ENCODE peak calls at places on chromosomes 11 and 22, in six cellular contexts. T is fibroblast of the aortic adventitia, Q is Caco-2, S is fibroblast of mammary gland, Y is tibial artery, Z is cardiac muscle cell. L is an unnamed sample.

GRCh38 chr11:102762414-102762813 is 18.0 kb downstream of the MMP10 start:
- DNase-seq in Q (no peak), Z (no peak), S (peak), Y (no peak), T (peak), L (no peak)

GRCh38 chr11:122362381-122362780 is 246.4 kb upstream of the BLID start:
- DNase-seq in Y (no peak), T (peak), Q (no peak), Z (no peak), S (no peak), L (no peak)

GRCh38 chr11:111602865-111603632 is 800 bp downstream of the SIK2 start:
- DNase-seq in T (peak), S (peak), Y (no peak), Q (peak), Z (peak), L (no peak)

GRCh38 chr22:43951966-43952365 is 3.3 kb upstream of the SAMM50 start:
- DNase-seq in T (no peak), S (no peak), Y (no peak), Z (no peak), Q (no peak), L (no peak)

GRCh38 chr11:81470446-81470845 is 1263.2 kb downstream of the FAM181B start:
- DNase-seq in Y (peak), S (no peak), T (no peak), Q (no peak), Z (no peak), L (peak)

GRCh38 chr22:42069801-42070516 is 653 bp downstream of the NAGA start:
- DNase-seq in S (no peak), Q (no peak), Y (no peak), Z (no peak), T (no peak), L (no peak)

GRCh38 chr11:78812513-78813293 is 238.0 kb upstream of the NARS2 start:
- DNase-seq in Z (peak), Q (no peak), T (no peak), S (no peak), Y (no peak), L (no peak)

GRCh38 chr11:66915046-66915832 is 42.9 kb downstream of the PC start:
- DNase-seq in S (no peak), T (no peak), Z (no peak), Q (no peak), Y (no peak), L (no peak)

GRCh38 chr11:119891392-119891791 is 162.4 kb upstream of the NECTIN1 start:
- DNase-seq in T (no peak), Y (no peak), Z (peak), S (no peak), Q (no peak), L (no peak)

GRCh38 chr11:124656759-124657627 is 16.5 kb downstream of the SIAE start:
- DNase-seq in Z (peak), T (no peak), S (no peak), Q (no peak), Y (no peak), L (peak)

GRCh38 chr11:108663154-108663877 is 1.6 kb upstream of the DDX10 start:
- DNase-seq in Q (no peak), Z (no peak), T (no peak), Y (no peak), S (no peak), L (no peak)

GRCh38 chr11:58832246-58832645 is 12.3 kb downstream of the GLYATL2 start:
- DNase-seq in Y (no peak), Q (no peak), T (peak), S (peak), Z (no peak), L (no peak)

GRCh38 chr11:86244522-86245368 is at the start of gene EED:
- DNase-seq in Y (peak), T (peak), S (peak), Q (peak), Z (peak), L (peak)

GRCh38 chr11:84714316-84714780 is 912.8 kb downstream of the DLG2 start:
- DNase-seq in Q (peak), Z (peak), S (peak), Y (no peak), T (peak), L (peak)

GRCh38 chr11:80136991-80137390 is 696.2 kb upstream of the TENM4 start:
- DNase-seq in Q (no peak), T (peak), S (no peak), Z (no peak), Y (no peak), L (no peak)

GRCh38 chr22:50621948-50622722 is 5.8 kb downstream of the ARSA start:
- DNase-seq in T (no peak), S (no peak), Q (no peak), Z (no peak), Y (no peak), L (peak)

GRCh38 chr11:46333129-46333947 is 13.9 kb upstream of the DGKZ start:
- DNase-seq in Y (no peak), Z (no peak), S (no peak), Q (no peak), T (no peak), L (no peak)

GRCh38 chr22:42217019-42217751 is 53.3 kb downstream of the TCF20 start:
- DNase-seq in T (no peak), Q (no peak), Y (no peak), Z (no peak), S (peak), L (no peak)

GRCh38 chr11:8038393-8038792 is 42.6 kb upstream of the TUB start:
- DNase-seq in S (no peak), Y (no peak), Q (no peak), T (no peak), Z (no peak), L (no peak)

GRCh38 chr11:113375402-113375801 is 12.2 kb upstream of the ANKK1 start:
- DNase-seq in T (no peak), S (no peak), Q (no peak), Y (no peak), Z (peak), L (no peak)

GRCh38 chr11:72826191-72826941 is 12.2 kb downstream of the ATG16L2 start:
- DNase-seq in Z (no peak), S (no peak), Q (peak), Y (no peak), T (no peak), L (no peak)

GRCh38 chr11:96318850-96319249 is 24.1 kb downstream of the MAML2 start:
- DNase-seq in T (no peak), S (no peak), Z (no peak), Q (no peak), Y (no peak), L (no peak)

GRCh38 chr11:15859411-15859810 is 496.9 kb downstream of the SOX6 start:
- DNase-seq in Y (no peak), S (no peak), Q (no peak), T (no peak), Z (no peak), L (peak)

GRCh38 chr11:113618360-113618759 is 87.7 kb downstream of the TMPRSS5 start:
- DNase-seq in Y (no peak), Z (no peak), T (peak), Q (no peak), S (peak), L (no peak)

GRCh38 chr11:61963016-61963281 is 4.5 kb downstream of the FTH1 start:
- DNase-seq in Y (no peak), Z (no peak), T (peak), Q (peak), S (no peak), L (no peak)

GRCh38 chr11:118921929-118922744 is 3.6 kb downstream of the BCL9L start:
- DNase-seq in T (peak), Y (peak), Q (peak), Z (peak), S (peak), L (peak)

GRCh38 chr11:70583781-70584218 is 185.5 kb downstream of the CTTN start:
- DNase-seq in Z (no peak), Y (no peak), S (no peak), Q (no peak), T (no peak), L (no peak)

GRCh38 chr11:10379022-10379421 is 74.1 kb downstream of the ADM start:
- DNase-seq in Q (no peak), S (peak), Y (no peak), Z (peak), T (no peak), L (no peak)

DNA sequence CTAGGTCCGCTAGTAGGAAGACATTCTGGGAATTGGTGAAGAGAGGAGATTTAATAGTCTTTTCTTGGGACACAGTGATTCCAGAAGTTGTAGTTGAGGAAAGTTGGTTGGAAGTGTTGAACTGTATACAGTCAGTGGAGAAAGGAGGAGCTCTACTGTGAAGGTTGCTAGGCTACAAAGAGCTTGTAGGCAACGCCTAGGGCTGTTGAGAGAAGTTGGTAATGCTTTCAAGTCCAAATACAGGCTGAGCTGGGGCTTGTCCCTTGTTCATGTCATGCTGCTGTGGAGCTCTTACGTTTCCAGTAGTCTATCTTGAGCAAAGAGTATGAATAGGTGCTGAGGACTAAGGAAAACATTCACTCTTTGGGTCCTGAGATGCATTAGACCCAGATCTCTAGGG is 1.1 kb downstream of the TBCEL start:
- DNase-seq in Z (peak), T (peak), Y (no peak), S (peak), Q (no peak), L (no peak)
- H3K4me3 ChIP-seq in Z (peak), T (peak), Y (peak), S (peak), Q (peak), L (peak)

GRCh38 chr11:3958301-3958700 is 102.8 kb downstream of the STIM1 start:
- DNase-seq in S (no peak), Z (no peak), T (no peak), Y (no peak), Q (no peak), L (no peak)
- H3K4me3 ChIP-seq in S (no peak), Z (no peak), T (no peak), Y (no peak), Q (no peak), L (no peak)

GRCh38 chr22:38213319-38214247 is 11.8 kb downstream of the MAFF start:
- DNase-seq in T (no peak), Z (no peak), Q (no peak), Y (no peak), S (no peak), L (no peak)
- H3K4me3 ChIP-seq in T (no peak), Z (peak), Q (no peak), Y (peak), S (no peak), L (no peak)

DNA sequence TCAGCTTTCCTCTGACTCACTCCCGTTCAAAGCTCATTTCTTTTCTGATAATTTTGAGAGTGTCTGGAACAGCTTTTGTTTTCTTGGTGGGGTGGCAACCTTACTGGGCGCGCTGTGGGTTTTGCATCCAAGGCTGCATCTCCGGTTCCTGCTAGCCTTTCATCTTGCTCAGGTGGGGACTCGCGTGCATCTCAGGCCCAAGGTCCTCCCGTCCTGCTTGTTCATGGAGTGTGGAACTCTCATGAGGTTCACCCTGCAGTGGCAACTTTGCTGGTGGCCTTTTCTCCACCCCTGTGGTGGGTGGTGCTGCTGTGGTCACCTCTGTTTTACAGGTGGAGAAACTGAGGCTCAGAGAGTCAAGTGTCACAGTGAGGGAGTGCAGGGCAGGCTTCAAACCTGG is 25.6 kb downstream of the MCM5 start:
- DNase-seq in Q (no peak), Z (no peak), S (no peak), T (no peak), Y (no peak), L (no peak)
- H3K4me3 ChIP-seq in Q (no peak), Z (no peak), S (no peak), T (no peak), Y (no peak), L (no peak)

GRCh38 chr22:45972868-45973212 is 4.1 kb downstream of the WNT7B start:
- DNase-seq in Z (no peak), Q (no peak), S (no peak), T (no peak), Y (no peak), L (no peak)
- H3K4me3 ChIP-seq in Z (no peak), Q (no peak), S (no peak), T (no peak), Y (no peak), L (no peak)

GRCh38 chr11:925158-925495 is 543 bp upstream of the AP2A2 start:
- DNase-seq in S (no peak), T (no peak), Y (no peak), Z (no peak), Q (no peak), L (no peak)
- H3K4me3 ChIP-seq in S (peak), T (peak), Y (peak), Z (peak), Q (peak), L (peak)

L was measured in LNCaP clone FGC.